ENCODE peak calls at places on chromosome 18, in eight cellular contexts. One of them, this sample, is unnamed.

GRCh38 chr18:61651145-61651879 is 241.5 kb downstream of the RNF152 start:
- DNase-seq in choroid plexus epithelial cell: no peak
- DNase-seq in mammary epithelial cell: no peak
- DNase-seq in transverse colon: no peak
- DNase-seq in GM23338: no peak
- DNase-seq in MCF 10A: no peak
- DNase-seq in breast epithelium: peak
- DNase-seq in pancreas: no peak
- DNase-seq in this sample: no peak

GRCh38 chr18:52236134-52236533 is 103.9 kb upstream of the DCC start:
- DNase-seq in pancreas: no peak
- DNase-seq in transverse colon: no peak
- DNase-seq in breast epithelium: no peak
- DNase-seq in mammary epithelial cell: peak
- DNase-seq in GM23338: no peak
- DNase-seq in MCF 10A: peak
- DNase-seq in choroid plexus epithelial cell: peak
- DNase-seq in this sample: no peak

GRCh38 chr18:45415614-45416013 is 199.7 kb upstream of the SLC14A2 start:
- DNase-seq in choroid plexus epithelial cell: no peak
- DNase-seq in breast epithelium: no peak
- DNase-seq in pancreas: no peak
- DNase-seq in transverse colon: no peak
- DNase-seq in mammary epithelial cell: no peak
- DNase-seq in GM23338: peak
- DNase-seq in MCF 10A: no peak
- DNase-seq in this sample: no peak

GRCh38 chr18:58547864-58548263 is 81.0 kb downstream of the ALPK2 start:
- DNase-seq in breast epithelium: no peak
- DNase-seq in transverse colon: no peak
- DNase-seq in MCF 10A: no peak
- DNase-seq in choroid plexus epithelial cell: no peak
- DNase-seq in pancreas: no peak
- DNase-seq in GM23338: no peak
- DNase-seq in mammary epithelial cell: no peak
- DNase-seq in this sample: no peak

GRCh38 chr18:57727952-57728807 is 74.9 kb downstream of the ATP8B1 start:
- DNase-seq in mammary epithelial cell: peak
- DNase-seq in choroid plexus epithelial cell: peak
- DNase-seq in transverse colon: no peak
- DNase-seq in pancreas: no peak
- DNase-seq in GM23338: no peak
- DNase-seq in breast epithelium: no peak
- DNase-seq in MCF 10A: no peak
- DNase-seq in this sample: no peak

GRCh38 chr18:767084-767882 is 44.8 kb downstream of the YES1 start:
- DNase-seq in pancreas: no peak
- DNase-seq in transverse colon: no peak
- DNase-seq in GM23338: no peak
- DNase-seq in mammary epithelial cell: no peak
- DNase-seq in MCF 10A: no peak
- DNase-seq in choroid plexus epithelial cell: no peak
- DNase-seq in breast epithelium: no peak
- DNase-seq in this sample: no peak

GRCh38 chr18:6203791-6204190 is 210.9 kb downstream of the L3MBTL4 start:
- DNase-seq in mammary epithelial cell: no peak
- DNase-seq in transverse colon: peak
- DNase-seq in GM23338: no peak
- DNase-seq in choroid plexus epithelial cell: no peak
- DNase-seq in MCF 10A: no peak
- DNase-seq in pancreas: no peak
- DNase-seq in breast epithelium: no peak
- DNase-seq in this sample: no peak

GRCh38 chr18:68660355-68661183 is 54.3 kb downstream of the TMX3 start:
- DNase-seq in breast epithelium: no peak
- DNase-seq in choroid plexus epithelial cell: peak
- DNase-seq in pancreas: no peak
- DNase-seq in mammary epithelial cell: peak
- DNase-seq in transverse colon: no peak
- DNase-seq in MCF 10A: peak
- DNase-seq in GM23338: peak
- DNase-seq in this sample: no peak

GRCh38 chr18:26335139-26335933 is 109.1 kb downstream of the TAF4B start:
- DNase-seq in MCF 10A: no peak
- DNase-seq in transverse colon: no peak
- DNase-seq in choroid plexus epithelial cell: peak
- DNase-seq in breast epithelium: peak
- DNase-seq in GM23338: no peak
- DNase-seq in mammary epithelial cell: no peak
- DNase-seq in pancreas: no peak
- DNase-seq in this sample: no peak

GRCh38 chr18:30730915-30731314 is 311.6 kb downstream of the DSC3 start:
- DNase-seq in transverse colon: no peak
- DNase-seq in breast epithelium: no peak
- DNase-seq in MCF 10A: no peak
- DNase-seq in GM23338: peak
- DNase-seq in mammary epithelial cell: no peak
- DNase-seq in pancreas: no peak
- DNase-seq in choroid plexus epithelial cell: no peak
- DNase-seq in this sample: no peak

GRCh38 chr18:66599190-66599589 is 4.7 kb downstream of the CDH19 start:
- DNase-seq in GM23338: no peak
- DNase-seq in mammary epithelial cell: peak
- DNase-seq in choroid plexus epithelial cell: peak
- DNase-seq in transverse colon: no peak
- DNase-seq in MCF 10A: no peak
- DNase-seq in breast epithelium: no peak
- DNase-seq in pancreas: no peak
- DNase-seq in this sample: no peak

GRCh38 chr18:49666045-49666444 is 104.2 kb downstream of the LIPG start:
- DNase-seq in breast epithelium: no peak
- DNase-seq in MCF 10A: peak
- DNase-seq in pancreas: no peak
- DNase-seq in GM23338: no peak
- DNase-seq in choroid plexus epithelial cell: peak
- DNase-seq in mammary epithelial cell: peak
- DNase-seq in transverse colon: no peak
- DNase-seq in this sample: no peak

GRCh38 chr18:4157339-4157738 is 297.8 kb downstream of the DLGAP1 start:
- DNase-seq in choroid plexus epithelial cell: no peak
- DNase-seq in MCF 10A: no peak
- DNase-seq in transverse colon: no peak
- DNase-seq in breast epithelium: no peak
- DNase-seq in pancreas: no peak
- DNase-seq in GM23338: no peak
- DNase-seq in mammary epithelial cell: no peak
- DNase-seq in this sample: no peak
- TF ChIP-seq CTCF in choroid plexus epithelial cell: no peak
- TF ChIP-seq CTCF in MCF 10A: no peak
- TF ChIP-seq CTCF in transverse colon: no peak
- TF ChIP-seq CTCF in breast epithelium: no peak
- TF ChIP-seq CTCF in pancreas: no peak
- TF ChIP-seq CTCF in GM23338: no peak
- TF ChIP-seq CTCF in mammary epithelial cell: no peak
- TF ChIP-seq CTCF in this sample: no peak

GRCh38 chr18:63953811-63954210 is 4.7 kb downstream of the HMSD start:
- DNase-seq in choroid plexus epithelial cell: peak
- DNase-seq in GM23338: no peak
- DNase-seq in transverse colon: no peak
- DNase-seq in pancreas: no peak
- DNase-seq in MCF 10A: no peak
- DNase-seq in breast epithelium: no peak
- DNase-seq in mammary epithelial cell: no peak
- DNase-seq in this sample: no peak

GRCh38 chr18:63949068-63949737 is at the start of gene HMSD:
- DNase-seq in choroid plexus epithelial cell: peak
- DNase-seq in GM23338: peak
- DNase-seq in transverse colon: peak
- DNase-seq in breast epithelium: no peak
- DNase-seq in MCF 10A: no peak
- DNase-seq in pancreas: peak
- DNase-seq in mammary epithelial cell: peak
- DNase-seq in this sample: peak

GRCh38 chr18:63956755-63957154 is 7.7 kb downstream of the HMSD start:
- DNase-seq in transverse colon: no peak
- DNase-seq in mammary epithelial cell: no peak
- DNase-seq in GM23338: no peak
- DNase-seq in breast epithelium: no peak
- DNase-seq in pancreas: no peak
- DNase-seq in choroid plexus epithelial cell: no peak
- DNase-seq in MCF 10A: no peak
- DNase-seq in this sample: no peak

GRCh38 chr18:63947051-63947790 is 1.9 kb upstream of the HMSD start:
- DNase-seq in transverse colon: no peak
- DNase-seq in pancreas: no peak
- DNase-seq in mammary epithelial cell: no peak
- DNase-seq in breast epithelium: no peak
- DNase-seq in choroid plexus epithelial cell: no peak
- DNase-seq in MCF 10A: no peak
- DNase-seq in GM23338: no peak
- DNase-seq in this sample: no peak

DNA sequence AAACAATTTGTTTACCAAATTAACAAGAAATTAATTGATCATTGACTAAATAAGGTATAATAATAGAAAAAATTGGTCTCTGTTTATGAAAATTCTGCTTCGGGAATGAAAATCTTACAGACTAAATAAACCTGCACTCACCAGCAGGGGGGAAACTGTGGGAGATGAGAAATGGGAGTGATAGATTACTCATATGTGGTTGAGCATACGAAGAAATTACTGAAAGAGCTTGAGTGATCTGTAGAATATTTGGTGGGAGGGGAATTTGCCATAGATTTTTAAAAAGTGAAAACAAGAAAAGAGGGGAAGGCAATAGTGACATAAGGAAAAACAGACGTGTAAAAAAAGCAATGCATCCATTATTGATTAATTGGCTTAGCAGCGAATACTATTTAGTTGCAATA is 2.2 kb downstream of the HMSD start:
- DNase-seq in pancreas: no peak
- DNase-seq in mammary epithelial cell: peak
- DNase-seq in choroid plexus epithelial cell: peak
- DNase-seq in GM23338: no peak
- DNase-seq in MCF 10A: peak
- DNase-seq in breast epithelium: no peak
- DNase-seq in transverse colon: no peak
- DNase-seq in this sample: no peak
- TF ChIP-seq CTCF in pancreas: no peak
- TF ChIP-seq CTCF in mammary epithelial cell: peak
- TF ChIP-seq CTCF in choroid plexus epithelial cell: peak
- TF ChIP-seq CTCF in GM23338: peak
- TF ChIP-seq CTCF in MCF 10A: peak
- TF ChIP-seq CTCF in breast epithelium: no peak
- TF ChIP-seq CTCF in transverse colon: no peak
- TF ChIP-seq CTCF in this sample: no peak

GRCh38 chr18:9478545-9478944 is 3.2 kb downstream of the RALBP1 start:
- DNase-seq in mammary epithelial cell: no peak
- DNase-seq in pancreas: peak
- DNase-seq in choroid plexus epithelial cell: no peak
- DNase-seq in transverse colon: no peak
- DNase-seq in MCF 10A: no peak
- DNase-seq in breast epithelium: no peak
- DNase-seq in GM23338: peak
- DNase-seq in this sample: no peak
- TF ChIP-seq CTCF in mammary epithelial cell: no peak
- TF ChIP-seq CTCF in pancreas: no peak
- TF ChIP-seq CTCF in choroid plexus epithelial cell: no peak
- TF ChIP-seq CTCF in transverse colon: no peak
- TF ChIP-seq CTCF in MCF 10A: no peak
- TF ChIP-seq CTCF in breast epithelium: no peak
- TF ChIP-seq CTCF in GM23338: no peak
- TF ChIP-seq CTCF in this sample: no peak

DNA sequence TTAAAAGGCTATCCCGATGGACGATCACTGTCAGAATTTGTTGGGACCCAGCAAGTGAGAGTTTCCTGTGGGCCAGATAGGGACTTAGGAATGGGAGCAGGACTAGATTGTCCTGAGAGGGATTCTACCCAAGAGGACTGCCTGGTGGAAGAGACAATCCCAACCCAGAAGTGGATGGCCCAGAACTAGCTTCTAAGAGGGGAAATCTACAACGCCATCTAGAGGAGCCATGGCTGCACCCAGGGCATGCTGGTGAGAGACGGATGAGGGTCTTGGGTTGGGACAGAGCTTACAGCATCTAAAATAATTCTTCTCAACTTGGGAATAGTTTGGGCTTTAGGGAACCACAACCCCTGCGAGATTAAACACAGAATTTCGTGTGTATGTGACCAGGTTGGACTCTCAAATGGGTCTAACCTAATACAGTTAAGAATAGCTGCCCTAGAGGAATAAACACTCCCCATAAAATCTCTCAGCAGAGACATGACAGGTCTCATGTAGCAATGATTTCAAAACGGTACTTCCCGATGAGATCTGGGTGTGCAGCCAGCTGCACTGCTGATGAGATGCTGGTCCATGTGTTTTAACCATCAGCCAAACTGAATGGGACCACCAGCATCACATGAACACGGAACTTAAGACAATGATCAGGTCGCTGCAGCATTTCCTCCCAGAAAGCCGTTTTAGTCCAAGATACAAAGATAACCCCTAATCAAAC is 50.8 kb downstream of the CCBE1 start:
- DNase-seq in breast epithelium: no peak
- DNase-seq in choroid plexus epithelial cell: no peak
- DNase-seq in mammary epithelial cell: no peak
- DNase-seq in transverse colon: no peak
- DNase-seq in MCF 10A: no peak
- DNase-seq in pancreas: no peak
- DNase-seq in GM23338: peak
- DNase-seq in this sample: no peak
- TF ChIP-seq CTCF in breast epithelium: no peak
- TF ChIP-seq CTCF in choroid plexus epithelial cell: peak
- TF ChIP-seq CTCF in mammary epithelial cell: no peak
- TF ChIP-seq CTCF in transverse colon: no peak
- TF ChIP-seq CTCF in MCF 10A: no peak
- TF ChIP-seq CTCF in pancreas: no peak
- TF ChIP-seq CTCF in GM23338: peak
- TF ChIP-seq CTCF in this sample: no peak

GRCh38 chr18:12074734-12075133 is 18.9 kb upstream of the ANKRD62 start:
- DNase-seq in breast epithelium: no peak
- DNase-seq in transverse colon: no peak
- DNase-seq in choroid plexus epithelial cell: peak
- DNase-seq in GM23338: no peak
- DNase-seq in mammary epithelial cell: no peak
- DNase-seq in pancreas: no peak
- DNase-seq in MCF 10A: peak
- DNase-seq in this sample: no peak
- TF ChIP-seq CTCF in breast epithelium: no peak
- TF ChIP-seq CTCF in transverse colon: no peak
- TF ChIP-seq CTCF in choroid plexus epithelial cell: peak
- TF ChIP-seq CTCF in GM23338: no peak
- TF ChIP-seq CTCF in mammary epithelial cell: no peak
- TF ChIP-seq CTCF in pancreas: no peak
- TF ChIP-seq CTCF in MCF 10A: no peak
- TF ChIP-seq CTCF in this sample: no peak

This sample was measured in nephron progenitor cell.